ENCODE peak calls at places on chromosomes 6 and 20, in four cellular contexts. One of them, this sample, is unnamed.

GRCh38 chr6:165766026-165766425 is 103.0 kb upstream of the PDE10A start:
- DNase-seq in HepG2: no peak
- DNase-seq in GM12878: no peak
- DNase-seq in K562: no peak
- DNase-seq in this sample: no peak

GRCh38 chr6:921400-921799 is 228.5 kb upstream of the EXOC2 start:
- DNase-seq in HepG2: no peak
- DNase-seq in GM12878: no peak
- DNase-seq in K562: no peak
- DNase-seq in this sample: no peak

GRCh38 chr6:106476326-106477105 is 116.0 kb downstream of the CRYBG1 start:
- DNase-seq in HepG2: no peak
- DNase-seq in GM12878: no peak
- DNase-seq in K562: no peak
- DNase-seq in this sample: no peak

GRCh38 chr6:39365281-39366074 is 43.0 kb upstream of the KCNK16 start:
- DNase-seq in HepG2: no peak
- DNase-seq in GM12878: no peak
- DNase-seq in K562: no peak
- DNase-seq in this sample: no peak

GRCh38 chr6:41786451-41787218 is 859 bp upstream of the TOMM6 start:
- DNase-seq in HepG2: peak; percentile 76
- DNase-seq in GM12878: no peak
- DNase-seq in K562: peak; percentile 96
- DNase-seq in this sample: peak; percentile 83

GRCh38 chr6:133223458-133224014 is 17.6 kb upstream of the EYA4 start:
- DNase-seq in HepG2: no peak
- DNase-seq in GM12878: no peak
- DNase-seq in K562: no peak
- DNase-seq in this sample: no peak

GRCh38 chr20:36030143-36030542 is 61.8 kb downstream of the CNBD2 start:
- DNase-seq in HepG2: no peak
- DNase-seq in GM12878: no peak
- DNase-seq in K562: no peak
- DNase-seq in this sample: no peak

GRCh38 chr20:34525709-34526416 is 9.6 kb downstream of the DYNLRB1 start:
- DNase-seq in HepG2: peak; percentile 98
- DNase-seq in GM12878: no peak
- DNase-seq in K562: no peak
- DNase-seq in this sample: peak; percentile 99

GRCh38 chr6:21594427-21595264 is 1.1 kb downstream of the SOX4 start:
- DNase-seq in HepG2: peak; percentile 29
- DNase-seq in GM12878: no peak
- DNase-seq in K562: no peak
- DNase-seq in this sample: peak; percentile 39

GRCh38 chr6:38589367-38589720 is 50.4 kb downstream of the BTBD9 start:
- DNase-seq in HepG2: no peak
- DNase-seq in GM12878: no peak
- DNase-seq in K562: no peak
- DNase-seq in this sample: no peak

GRCh38 chr6:31736026-31736767 is at the start of gene CLIC1:
- DNase-seq in HepG2: peak; percentile 88
- DNase-seq in GM12878: peak; percentile 55
- DNase-seq in K562: peak; percentile 98
- DNase-seq in this sample: peak; percentile 82

GRCh38 chr6:15363523-15364400 is 117.9 kb downstream of the JARID2 start:
- DNase-seq in HepG2: no peak
- DNase-seq in GM12878: peak; percentile 73
- DNase-seq in K562: no peak
- DNase-seq in this sample: no peak

GRCh38 chr20:60132162-60132826 is 174.1 kb downstream of the CDH26 start:
- DNase-seq in HepG2: no peak
- DNase-seq in GM12878: no peak
- DNase-seq in K562: no peak
- DNase-seq in this sample: no peak

GRCh38 chr20:11166716-11167115 is 492.9 kb upstream of the JAG1 start:
- DNase-seq in HepG2: no peak
- DNase-seq in GM12878: no peak
- DNase-seq in K562: no peak
- DNase-seq in this sample: no peak

GRCh38 chr20:17059465-17059864 is 167.4 kb upstream of the PCSK2 start:
- DNase-seq in HepG2: no peak
- DNase-seq in GM12878: no peak
- DNase-seq in K562: no peak
- DNase-seq in this sample: no peak

GRCh38 chr6:111758608-111759293 is 114.5 kb downstream of the FYN start:
- DNase-seq in HepG2: no peak
- DNase-seq in GM12878: no peak
- DNase-seq in K562: no peak
- DNase-seq in this sample: no peak

GRCh38 chr6:157487110-157487773 is 106.3 kb downstream of the ZDHHC14 start:
- DNase-seq in HepG2: no peak
- DNase-seq in GM12878: no peak
- DNase-seq in K562: no peak
- DNase-seq in this sample: no peak

DNA sequence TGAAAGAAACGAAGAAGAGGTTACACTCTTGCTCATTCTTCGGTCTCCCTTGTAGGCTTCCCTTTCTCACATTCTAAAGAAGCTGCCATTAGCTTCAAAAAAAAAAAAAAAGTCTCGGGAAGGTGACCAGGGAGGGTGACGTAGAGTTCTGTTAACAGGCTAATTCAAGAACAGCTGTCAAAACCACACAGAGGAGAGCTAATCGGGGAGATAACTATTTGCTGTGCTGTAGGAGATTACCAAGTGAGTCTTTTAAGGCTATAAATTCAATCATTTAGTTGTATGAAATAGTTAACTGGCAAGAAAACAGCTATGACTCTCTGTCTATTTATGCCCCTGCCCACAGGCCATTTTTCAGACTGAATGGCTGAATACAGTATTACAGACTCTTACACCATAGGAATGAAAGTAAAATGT is 256.8 kb downstream of the SYNE1 start:
- DNase-seq in HepG2: peak; percentile 9
- DNase-seq in GM12878: no peak
- DNase-seq in K562: no peak
- DNase-seq in this sample: peak; percentile 85
- H3K9ac ChIP-seq in HepG2: peak overlapping the region; percentile 75
- H3K9ac ChIP-seq in GM12878: no peak overlapping the region
- H3K9ac ChIP-seq in K562: no peak overlapping the region
- H3K9ac ChIP-seq in this sample: peak overlapping the region; percentile 98

GRCh38 chr20:63846128-63846771 is 15.0 kb upstream of the ABHD16B start:
- DNase-seq in HepG2: peak; percentile 75
- DNase-seq in GM12878: no peak
- DNase-seq in K562: peak; percentile 85
- DNase-seq in this sample: no peak

GRCh38 chr20:63843222-63843621 is 12.2 kb upstream of the ZBTB46 start:
- DNase-seq in HepG2: no peak
- DNase-seq in GM12878: no peak
- DNase-seq in K562: no peak
- DNase-seq in this sample: no peak

GRCh38 chr20:63843778-63844177 is 12.7 kb upstream of the ZBTB46 start:
- DNase-seq in HepG2: no peak
- DNase-seq in GM12878: no peak
- DNase-seq in K562: no peak
- DNase-seq in this sample: no peak

GRCh38 chr20:63842258-63842657 is 11.2 kb upstream of the ZBTB46 start:
- DNase-seq in HepG2: no peak
- DNase-seq in GM12878: no peak
- DNase-seq in K562: no peak
- DNase-seq in this sample: no peak

DNA sequence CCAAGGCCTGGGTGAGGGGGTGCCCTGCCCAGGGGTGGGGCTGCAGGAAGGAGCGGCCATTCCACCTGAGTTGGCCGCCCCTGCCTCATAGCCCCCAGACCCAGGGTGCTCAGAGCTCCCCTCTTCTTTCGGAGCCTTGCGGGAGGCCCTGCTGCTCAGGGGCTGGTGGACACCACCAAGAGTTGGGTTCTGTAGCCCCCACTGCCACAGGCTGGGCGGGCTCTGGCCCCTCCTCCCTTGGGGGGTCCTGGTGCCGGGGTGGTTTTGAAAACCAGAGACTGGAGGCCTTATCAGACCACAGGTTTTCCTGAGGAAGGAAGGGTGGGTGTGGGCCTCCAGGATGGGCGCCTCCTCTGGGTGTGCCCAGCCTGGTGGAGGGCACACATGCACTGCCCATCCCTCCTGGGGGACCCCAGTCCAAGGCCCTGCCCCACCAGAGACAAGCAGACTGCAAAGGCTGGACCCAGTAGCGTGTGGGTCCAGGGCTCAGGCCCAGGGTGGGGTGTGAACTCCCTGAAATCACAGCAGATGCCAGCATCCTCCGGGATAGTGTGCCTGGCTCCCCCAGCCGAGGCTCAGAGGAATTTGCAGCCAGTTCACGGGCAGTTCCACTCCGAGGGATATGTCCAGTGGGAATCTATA is 13.4 kb upstream of the ZBTB46 start:
- DNase-seq in HepG2: no peak
- DNase-seq in GM12878: no peak
- DNase-seq in K562: no peak
- DNase-seq in this sample: no peak
- H3K4me1 ChIP-seq in HepG2: peaks cover 53% of the 10 kb centered on the region
- H3K4me1 ChIP-seq in GM12878: peaks cover 19% of the 10 kb centered on the region
- H3K4me1 ChIP-seq in K562: peaks cover 24% of the 10 kb centered on the region
- H3K4me1 ChIP-seq in this sample: peaks cover 25% of the 10 kb centered on the region

GRCh38 chr6:28565823-28566526 is 40.3 kb downstream of the GPX5 start:
- DNase-seq in HepG2: peak; percentile 83
- DNase-seq in GM12878: no peak
- DNase-seq in K562: peak; percentile 85
- DNase-seq in this sample: no peak
- TF ChIP-seq MYC in HepG2: no peak
- TF ChIP-seq MYC in GM12878: no peak
- TF ChIP-seq MYC in K562: no peak
- TF ChIP-seq MYC in this sample: no peak

DNA sequence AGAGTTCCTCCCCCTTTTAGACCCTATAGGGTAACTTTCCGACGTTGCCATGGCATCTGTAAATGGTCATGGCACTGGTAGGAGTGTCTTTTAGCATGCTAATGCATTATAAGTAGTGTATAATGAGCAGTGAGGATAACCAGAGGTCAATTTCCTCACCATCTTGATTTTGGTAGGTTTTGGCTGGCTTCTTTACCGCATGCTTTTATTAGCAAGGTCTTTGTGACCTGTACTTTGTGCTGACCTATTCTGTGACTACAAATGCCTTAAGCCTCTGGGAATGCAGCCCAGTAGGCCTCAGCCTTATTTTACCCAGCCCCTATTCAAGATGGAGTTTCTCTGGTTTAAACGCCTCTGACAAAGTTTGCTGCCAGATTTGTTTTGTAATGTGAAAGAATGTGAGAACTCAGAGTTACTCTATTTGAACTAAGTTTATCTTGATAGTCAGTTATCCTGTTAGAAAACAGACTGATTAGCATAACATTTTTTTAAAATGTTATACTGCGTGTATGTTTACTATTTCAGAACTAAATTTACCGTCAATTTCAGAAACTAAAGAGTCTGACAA is 111.3 kb upstream of the PRSS16 start:
- DNase-seq in HepG2: no peak
- DNase-seq in GM12878: no peak
- DNase-seq in K562: no peak
- DNase-seq in this sample: no peak
- H3K9ac ChIP-seq in HepG2: no peak overlapping the region
- H3K9ac ChIP-seq in GM12878: no peak overlapping the region
- H3K9ac ChIP-seq in K562: no peak overlapping the region
- H3K9ac ChIP-seq in this sample: no peak overlapping the region

GRCh38 chr6:110620065-110620464 is 143.7 kb upstream of the SLC22A16 start:
- DNase-seq in HepG2: no peak
- DNase-seq in GM12878: no peak
- DNase-seq in K562: no peak
- DNase-seq in this sample: no peak

GRCh38 chr6:110618591-110619267 is 142.3 kb upstream of the SLC22A16 start:
- DNase-seq in HepG2: peak; percentile 28
- DNase-seq in GM12878: peak; percentile 11
- DNase-seq in K562: no peak
- DNase-seq in this sample: peak; percentile 56

GRCh38 chr6:110615723-110616122 is 139.3 kb upstream of the SLC22A16 start:
- DNase-seq in HepG2: no peak
- DNase-seq in GM12878: no peak
- DNase-seq in K562: no peak
- DNase-seq in this sample: no peak

GRCh38 chr6:110619275-110619908 is 143.0 kb upstream of the SLC22A16 start:
- DNase-seq in HepG2: no peak
- DNase-seq in GM12878: no peak
- DNase-seq in K562: no peak
- DNase-seq in this sample: no peak

DNA sequence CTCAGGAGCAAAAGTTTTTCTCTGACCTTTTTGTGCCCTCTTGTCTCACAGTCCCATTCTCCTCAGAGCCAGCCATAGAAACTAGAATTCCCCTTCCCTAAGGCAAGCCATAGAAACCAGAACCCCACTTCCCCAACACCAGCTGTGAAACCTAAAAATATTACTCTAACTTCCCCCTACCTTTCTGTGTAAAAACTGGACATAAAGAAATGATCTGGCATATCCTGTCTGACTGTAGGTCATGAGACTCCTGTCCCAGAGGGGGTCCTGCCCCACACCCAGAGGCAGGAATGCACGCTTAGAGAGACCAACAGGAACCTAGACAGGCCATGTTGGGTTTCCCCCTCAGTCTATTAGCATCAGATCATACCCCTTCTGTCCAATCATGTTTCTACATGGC is 140.6 kb upstream of the SLC22A16 start:
- DNase-seq in HepG2: no peak
- DNase-seq in GM12878: peak; percentile 53
- DNase-seq in K562: no peak
- DNase-seq in this sample: no peak
- H3K4me1 ChIP-seq in HepG2: peaks cover 23% of the 10 kb centered on the region
- H3K4me1 ChIP-seq in GM12878: peaks cover 11% of the 10 kb centered on the region
- H3K4me1 ChIP-seq in K562: peaks cover 30% of the 10 kb centered on the region
- H3K4me1 ChIP-seq in this sample: peaks cover 2% of the 10 kb centered on the region

DNA sequence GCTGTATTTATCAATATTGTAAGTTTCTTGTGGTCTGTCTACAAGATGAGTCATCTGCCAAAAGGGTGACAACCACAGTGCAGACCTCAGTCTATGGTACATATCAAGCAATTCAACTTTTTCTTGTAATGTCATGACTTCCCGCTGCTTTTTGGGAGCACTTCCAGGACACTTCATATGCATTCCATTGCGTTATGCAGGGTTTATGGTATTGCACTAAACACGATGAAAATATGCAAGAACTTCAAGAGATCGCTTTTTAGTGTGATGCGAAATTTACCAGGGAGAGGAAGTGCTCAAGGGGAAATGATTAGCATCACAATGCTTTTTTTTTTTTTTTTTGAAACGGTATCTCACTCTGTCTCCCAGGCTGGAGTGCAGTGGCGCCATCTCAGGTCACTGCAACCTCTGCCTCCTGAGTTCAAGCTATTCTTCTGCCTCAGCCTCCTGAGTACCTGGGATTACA is 166.5 kb downstream of the TFAP2A start:
- DNase-seq in HepG2: no peak
- DNase-seq in GM12878: no peak
- DNase-seq in K562: no peak
- DNase-seq in this sample: no peak
- TF ChIP-seq MYC in HepG2: no peak
- TF ChIP-seq MYC in GM12878: no peak
- TF ChIP-seq MYC in K562: no peak
- TF ChIP-seq MYC in this sample: no peak

This sample was measured in endothelial cell of umbilical vein.